ENCODE peak calls at places on chromosome 7, in seven cellular contexts. One of them, this sample, is unnamed.

GRCh38 chr7:68691261-68692216 is 906.7 kb upstream of the AUTS2 start:
- DNase-seq in cardiac fibroblast: peak; percentile 67
- DNase-seq in kidney epithelial cell: peak; percentile 81
- DNase-seq in breast epithelium: no peak
- DNase-seq in endodermal cell: no peak
- DNase-seq in fibroblast of mammary gland: peak; percentile 92
- DNase-seq in A549: peak; percentile 66
- DNase-seq in this sample: no peak

GRCh38 chr7:115707684-115708341 is 322.8 kb downstream of the TFEC start:
- DNase-seq in cardiac fibroblast: no peak
- DNase-seq in kidney epithelial cell: peak; percentile 10
- DNase-seq in breast epithelium: no peak
- DNase-seq in endodermal cell: no peak
- DNase-seq in fibroblast of mammary gland: no peak
- DNase-seq in A549: no peak
- DNase-seq in this sample: no peak

GRCh38 chr7:77368974-77369373 is 47.2 kb downstream of the GSAP start:
- DNase-seq in cardiac fibroblast: peak; percentile 42
- DNase-seq in kidney epithelial cell: no peak
- DNase-seq in breast epithelium: no peak
- DNase-seq in endodermal cell: no peak
- DNase-seq in fibroblast of mammary gland: peak; percentile 36
- DNase-seq in A549: no peak
- DNase-seq in this sample: no peak

GRCh38 chr7:18320971-18321567 is 174.5 kb upstream of the HDAC9 start:
- DNase-seq in cardiac fibroblast: peak; percentile 69
- DNase-seq in kidney epithelial cell: peak; percentile 1
- DNase-seq in breast epithelium: no peak
- DNase-seq in endodermal cell: no peak
- DNase-seq in fibroblast of mammary gland: peak; percentile 64
- DNase-seq in A549: peak; percentile 17
- DNase-seq in this sample: no peak

GRCh38 chr7:102096706-102097427 is 189.8 kb upstream of the SH2B2 start:
- DNase-seq in cardiac fibroblast: no peak
- DNase-seq in kidney epithelial cell: no peak
- DNase-seq in breast epithelium: no peak
- DNase-seq in endodermal cell: peak; percentile 57
- DNase-seq in fibroblast of mammary gland: no peak
- DNase-seq in A549: no peak
- DNase-seq in this sample: no peak

GRCh38 chr7:139687980-139688632 is 89.7 kb downstream of the HIPK2 start:
- DNase-seq in cardiac fibroblast: peak; percentile 65
- DNase-seq in kidney epithelial cell: no peak
- DNase-seq in breast epithelium: no peak
- DNase-seq in endodermal cell: no peak
- DNase-seq in fibroblast of mammary gland: peak; percentile 77
- DNase-seq in A549: no peak
- DNase-seq in this sample: no peak

GRCh38 chr7:121436688-121437087 is 40.6 kb upstream of the FAM3C start:
- DNase-seq in cardiac fibroblast: no peak
- DNase-seq in kidney epithelial cell: no peak
- DNase-seq in breast epithelium: no peak
- DNase-seq in endodermal cell: peak; percentile 77
- DNase-seq in fibroblast of mammary gland: no peak
- DNase-seq in A549: no peak
- DNase-seq in this sample: no peak

GRCh38 chr7:84372712-84373111 is 178.1 kb upstream of the SEMA3A start:
- DNase-seq in cardiac fibroblast: peak; percentile 64
- DNase-seq in kidney epithelial cell: no peak
- DNase-seq in breast epithelium: no peak
- DNase-seq in endodermal cell: no peak
- DNase-seq in fibroblast of mammary gland: peak; percentile 56
- DNase-seq in A549: no peak
- DNase-seq in this sample: no peak

GRCh38 chr7:108135446-108136190 is 5.5 kb upstream of the LAMB4 start:
- DNase-seq in cardiac fibroblast: no peak
- DNase-seq in kidney epithelial cell: no peak
- DNase-seq in breast epithelium: no peak
- DNase-seq in endodermal cell: no peak
- DNase-seq in fibroblast of mammary gland: no peak
- DNase-seq in A549: no peak
- DNase-seq in this sample: no peak

GRCh38 chr7:141181812-141182211 is 107.9 kb downstream of the TMEM178B start:
- DNase-seq in cardiac fibroblast: no peak
- DNase-seq in kidney epithelial cell: no peak
- DNase-seq in breast epithelium: no peak
- DNase-seq in endodermal cell: no peak
- DNase-seq in fibroblast of mammary gland: no peak
- DNase-seq in A549: no peak
- DNase-seq in this sample: no peak

GRCh38 chr7:111199643-111200042 is 108.7 kb downstream of the LRRN3 start:
- DNase-seq in cardiac fibroblast: no peak
- DNase-seq in kidney epithelial cell: no peak
- DNase-seq in breast epithelium: no peak
- DNase-seq in endodermal cell: no peak
- DNase-seq in fibroblast of mammary gland: no peak
- DNase-seq in A549: no peak
- DNase-seq in this sample: no peak

GRCh38 chr7:111518264-111518663 is 44.0 kb downstream of the IMMP2L start:
- DNase-seq in cardiac fibroblast: no peak
- DNase-seq in kidney epithelial cell: no peak
- DNase-seq in breast epithelium: no peak
- DNase-seq in endodermal cell: no peak
- DNase-seq in fibroblast of mammary gland: no peak
- DNase-seq in A549: no peak
- DNase-seq in this sample: no peak

GRCh38 chr7:47941136-47941844 is 7.0 kb downstream of the PKD1L1 start:
- DNase-seq in cardiac fibroblast: peak; percentile 92
- DNase-seq in kidney epithelial cell: no peak
- DNase-seq in breast epithelium: peak; percentile 57
- DNase-seq in endodermal cell: no peak
- DNase-seq in fibroblast of mammary gland: peak; percentile 87
- DNase-seq in A549: no peak
- DNase-seq in this sample: no peak

GRCh38 chr7:55569797-55570196 is 2.5 kb downstream of the VOPP1 start:
- DNase-seq in cardiac fibroblast: no peak
- DNase-seq in kidney epithelial cell: no peak
- DNase-seq in breast epithelium: no peak
- DNase-seq in endodermal cell: no peak
- DNase-seq in fibroblast of mammary gland: no peak
- DNase-seq in A549: no peak
- DNase-seq in this sample: no peak

DNA sequence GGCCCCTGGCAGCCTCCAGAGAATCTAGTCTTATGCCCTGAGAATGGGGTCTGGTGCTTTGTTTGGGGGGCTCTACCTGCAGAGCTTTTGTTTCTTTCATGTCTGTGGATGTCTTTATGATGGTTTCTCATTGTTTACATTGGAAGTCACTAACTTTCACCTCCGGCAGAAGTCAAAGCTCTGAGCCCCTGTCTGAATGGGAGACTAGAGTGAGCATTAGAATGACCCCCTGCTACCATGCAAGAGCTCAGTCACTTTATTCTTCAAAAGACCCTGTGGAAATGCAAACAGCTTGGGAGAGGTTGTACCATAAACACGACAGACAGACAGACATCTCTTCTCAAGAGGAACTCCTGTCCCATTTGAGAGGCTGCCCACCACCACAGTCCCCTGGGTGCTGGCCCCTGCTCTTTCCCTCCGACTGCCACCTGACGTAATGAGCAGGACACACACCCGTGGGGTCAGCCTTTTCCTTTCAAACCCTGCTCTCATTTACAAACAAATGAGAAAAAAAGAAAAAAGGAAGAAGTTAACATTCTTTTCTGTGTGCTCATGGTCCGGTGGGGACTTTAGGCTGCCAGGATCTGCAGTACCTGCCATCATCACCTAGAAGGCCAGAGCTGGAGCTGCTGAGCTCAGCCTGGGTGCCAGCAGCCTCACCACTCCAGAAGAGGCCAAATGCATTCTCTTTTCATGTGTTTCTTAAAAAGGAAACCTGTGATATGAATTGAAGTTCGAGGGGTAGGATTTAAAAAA is 91.6 kb downstream of the FZD1 start:
- DNase-seq in cardiac fibroblast: no peak
- DNase-seq in kidney epithelial cell: no peak
- DNase-seq in breast epithelium: no peak
- DNase-seq in endodermal cell: peak; percentile 63
- DNase-seq in fibroblast of mammary gland: no peak
- DNase-seq in A549: no peak
- DNase-seq in this sample: no peak
- TF ChIP-seq CTCF in cardiac fibroblast: no peak
- TF ChIP-seq CTCF in kidney epithelial cell: no peak
- TF ChIP-seq CTCF in breast epithelium: no peak
- TF ChIP-seq CTCF in endodermal cell: peak; percentile 30
- TF ChIP-seq CTCF in fibroblast of mammary gland: no peak
- TF ChIP-seq CTCF in A549: no peak
- TF ChIP-seq CTCF in this sample: no peak

GRCh38 chr7:99631311-99632109 is 14.8 kb downstream of the ZSCAN25 start:
- DNase-seq in cardiac fibroblast: peak; percentile 14
- DNase-seq in kidney epithelial cell: peak; percentile 21
- DNase-seq in breast epithelium: no peak
- DNase-seq in endodermal cell: peak; percentile 70
- DNase-seq in fibroblast of mammary gland: peak; percentile 55
- DNase-seq in A549: peak; percentile 48
- DNase-seq in this sample: peak; percentile 69
- TF ChIP-seq CTCF in cardiac fibroblast: no peak
- TF ChIP-seq CTCF in kidney epithelial cell: peak; percentile 65
- TF ChIP-seq CTCF in breast epithelium: no peak
- TF ChIP-seq CTCF in endodermal cell: peak; percentile 74
- TF ChIP-seq CTCF in fibroblast of mammary gland: peak; percentile 45
- TF ChIP-seq CTCF in A549: peak; percentile 63
- TF ChIP-seq CTCF in this sample: no peak

DNA sequence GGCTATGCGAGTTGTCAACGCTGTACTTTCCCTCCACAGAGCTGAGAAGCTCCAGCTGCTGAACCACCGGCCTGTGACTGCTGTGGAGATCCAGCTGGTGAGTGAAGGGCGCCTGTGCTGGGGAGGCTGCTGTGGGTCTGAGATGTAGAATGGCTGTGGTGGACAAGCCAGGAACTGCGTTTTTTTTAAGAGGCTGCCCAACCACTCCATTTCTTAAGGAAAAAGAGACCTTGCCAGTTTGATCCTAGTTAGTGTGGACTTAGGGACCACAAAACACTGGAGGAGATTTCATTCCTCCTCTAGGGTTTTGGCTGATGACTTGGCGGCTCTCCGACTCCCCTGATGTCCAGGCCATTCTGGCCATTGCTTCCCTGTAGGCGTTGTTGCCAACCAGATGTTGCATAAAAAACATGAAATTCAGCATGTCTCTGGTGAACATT is 30.8 kb downstream of the CRCP start:
- DNase-seq in cardiac fibroblast: peak; percentile 93
- DNase-seq in kidney epithelial cell: no peak
- DNase-seq in breast epithelium: no peak
- DNase-seq in endodermal cell: no peak
- DNase-seq in fibroblast of mammary gland: peak; percentile 67
- DNase-seq in A549: no peak
- DNase-seq in this sample: no peak
- TF ChIP-seq CTCF in cardiac fibroblast: no peak
- TF ChIP-seq CTCF in kidney epithelial cell: no peak
- TF ChIP-seq CTCF in breast epithelium: no peak
- TF ChIP-seq CTCF in endodermal cell: peak; percentile 23
- TF ChIP-seq CTCF in fibroblast of mammary gland: no peak
- TF ChIP-seq CTCF in A549: no peak
- TF ChIP-seq CTCF in this sample: no peak

DNA sequence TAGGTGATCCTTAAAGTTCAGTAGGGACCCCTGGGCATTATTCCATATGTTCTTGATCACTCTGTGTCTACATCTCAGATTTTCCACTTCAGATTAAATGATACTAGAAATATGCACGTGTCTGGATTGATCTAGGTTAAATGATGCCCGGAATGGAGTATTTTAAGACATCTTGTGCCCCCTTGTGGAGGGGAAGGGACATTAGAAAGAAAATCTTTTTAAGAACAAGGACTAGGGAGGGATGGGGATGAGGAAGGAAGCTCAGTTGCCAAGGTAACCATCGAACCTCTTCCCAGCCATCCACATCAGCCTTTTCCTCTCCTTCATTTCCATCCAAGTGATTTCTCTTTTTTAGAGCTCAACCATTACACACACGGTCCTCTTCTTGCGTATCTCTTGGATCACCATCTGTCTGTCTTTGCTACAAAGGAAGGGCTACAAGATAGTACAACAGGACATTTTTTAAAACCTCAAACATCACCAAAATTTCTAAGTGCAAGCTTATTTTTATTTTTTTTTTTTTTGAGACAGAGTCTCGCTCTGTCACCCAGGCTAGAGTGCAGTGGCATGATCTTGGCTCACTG is 40.5 kb downstream of the PRSS2 start:
- DNase-seq in cardiac fibroblast: peak; percentile 66
- DNase-seq in kidney epithelial cell: no peak
- DNase-seq in breast epithelium: no peak
- DNase-seq in endodermal cell: peak; percentile 61
- DNase-seq in fibroblast of mammary gland: peak; percentile 65
- DNase-seq in A549: peak; percentile 50
- DNase-seq in this sample: no peak
- TF ChIP-seq CTCF in cardiac fibroblast: peak; percentile 66
- TF ChIP-seq CTCF in kidney epithelial cell: peak; percentile 58
- TF ChIP-seq CTCF in breast epithelium: no peak
- TF ChIP-seq CTCF in endodermal cell: peak; percentile 87
- TF ChIP-seq CTCF in fibroblast of mammary gland: peak; percentile 69
- TF ChIP-seq CTCF in A549: peak; percentile 67
- TF ChIP-seq CTCF in this sample: peak; percentile 66

This sample was measured in body of pancreas.